ENCODE peak calls at places on chromosomes 3 and 15, in six cellular contexts. One of them, this sample, is unnamed. For H3K9me2, the result is how much of the 10 kb centered on the place peaks cover.

GRCh38 chr15:47718474-47719440 is 1.5 kb downstream of the SEMA6D start:
- DNase-seq in MM.1S: no peak
- DNase-seq in SK-N-SH: peak
- DNase-seq in PC-9: no peak
- DNase-seq in OCI-LY7: no peak
- DNase-seq in PC-3: peak
- DNase-seq in this sample: no peak

GRCh38 chr15:88178631-88179030 is 77.9 kb downstream of the NTRK3 start:
- DNase-seq in PC-9: no peak
- DNase-seq in SK-N-SH: no peak
- DNase-seq in MM.1S: peak
- DNase-seq in PC-3: no peak
- DNase-seq in OCI-LY7: peak
- DNase-seq in this sample: peak

GRCh38 chr3:182726258-182727142 is 66.8 kb upstream of the ATP11B start:
- DNase-seq in SK-N-SH: peak
- DNase-seq in OCI-LY7: no peak
- DNase-seq in PC-9: no peak
- DNase-seq in PC-3: no peak
- DNase-seq in MM.1S: no peak
- DNase-seq in this sample: no peak

GRCh38 chr3:89565098-89565497 is 457.7 kb downstream of the EPHA3 start:
- DNase-seq in MM.1S: no peak
- DNase-seq in PC-9: no peak
- DNase-seq in SK-N-SH: no peak
- DNase-seq in OCI-LY7: no peak
- DNase-seq in PC-3: peak
- DNase-seq in this sample: no peak

GRCh38 chr15:66102563-66103292 is 150.8 kb downstream of the MEGF11 start:
- DNase-seq in PC-9: no peak
- DNase-seq in OCI-LY7: no peak
- DNase-seq in SK-N-SH: no peak
- DNase-seq in MM.1S: no peak
- DNase-seq in PC-3: no peak
- DNase-seq in this sample: no peak

GRCh38 chr3:105523496-105523895 is 156.8 kb downstream of the ALCAM start:
- DNase-seq in PC-3: peak
- DNase-seq in PC-9: peak
- DNase-seq in MM.1S: no peak
- DNase-seq in OCI-LY7: no peak
- DNase-seq in SK-N-SH: no peak
- DNase-seq in this sample: no peak

GRCh38 chr15:37789881-37790280 is 144.6 kb upstream of the TMCO5A start:
- DNase-seq in OCI-LY7: no peak
- DNase-seq in PC-9: peak
- DNase-seq in SK-N-SH: no peak
- DNase-seq in MM.1S: no peak
- DNase-seq in PC-3: peak
- DNase-seq in this sample: no peak

GRCh38 chr15:78201281-78202190 is 32.8 kb downstream of the ACSBG1 start:
- DNase-seq in OCI-LY7: no peak
- DNase-seq in MM.1S: no peak
- DNase-seq in SK-N-SH: peak
- DNase-seq in PC-3: no peak
- DNase-seq in PC-9: no peak
- DNase-seq in this sample: no peak

GRCh38 chr15:68352401-68353062 is 75.0 kb downstream of the FEM1B start:
- DNase-seq in OCI-LY7: peak
- DNase-seq in PC-3: peak
- DNase-seq in MM.1S: no peak
- DNase-seq in PC-9: peak
- DNase-seq in SK-N-SH: no peak
- DNase-seq in this sample: no peak

GRCh38 chr3:17469520-17469919 is 272.9 kb downstream of the TBC1D5 start:
- DNase-seq in SK-N-SH: no peak
- DNase-seq in PC-3: peak
- DNase-seq in PC-9: no peak
- DNase-seq in OCI-LY7: no peak
- DNase-seq in MM.1S: no peak
- DNase-seq in this sample: no peak

GRCh38 chr3:115239717-115240116 is 92.6 kb upstream of the ZBTB20 start:
- DNase-seq in PC-3: peak
- DNase-seq in PC-9: peak
- DNase-seq in MM.1S: no peak
- DNase-seq in OCI-LY7: no peak
- DNase-seq in SK-N-SH: peak
- DNase-seq in this sample: no peak

GRCh38 chr3:99627062-99627826 is 11.2 kb upstream of the COL8A1 start:
- DNase-seq in PC-3: peak
- DNase-seq in PC-9: peak
- DNase-seq in SK-N-SH: no peak
- DNase-seq in MM.1S: peak
- DNase-seq in OCI-LY7: no peak
- DNase-seq in this sample: no peak

GRCh38 chr3:57896046-57896445 is 112.2 kb upstream of the FLNB start:
- DNase-seq in SK-N-SH: no peak
- DNase-seq in OCI-LY7: no peak
- DNase-seq in PC-3: no peak
- DNase-seq in PC-9: no peak
- DNase-seq in MM.1S: no peak
- DNase-seq in this sample: no peak

GRCh38 chr3:51385621-51386091 is 565 bp downstream of the MANF start:
- DNase-seq in PC-3: no peak
- DNase-seq in SK-N-SH: no peak
- DNase-seq in PC-9: peak
- DNase-seq in MM.1S: no peak
- DNase-seq in OCI-LY7: peak
- DNase-seq in this sample: peak

GRCh38 chr3:43539321-43539720 is 82.5 kb downstream of the ANO10 start:
- DNase-seq in OCI-LY7: no peak
- DNase-seq in MM.1S: no peak
- DNase-seq in SK-N-SH: no peak
- DNase-seq in PC-9: no peak
- DNase-seq in PC-3: no peak
- DNase-seq in this sample: no peak

GRCh38 chr3:123652346-123652984 is 67.6 kb upstream of the HACD2 start:
- DNase-seq in OCI-LY7: peak
- DNase-seq in PC-9: peak
- DNase-seq in MM.1S: peak
- DNase-seq in SK-N-SH: peak
- DNase-seq in PC-3: peak
- DNase-seq in this sample: peak

GRCh38 chr15:60093273-60094067 is 89.4 kb downstream of the FOXB1 start:
- DNase-seq in MM.1S: no peak
- DNase-seq in OCI-LY7: no peak
- DNase-seq in PC-9: peak
- DNase-seq in SK-N-SH: no peak
- DNase-seq in PC-3: no peak
- DNase-seq in this sample: no peak

GRCh38 chr3:46878796-46879436 is 1.4 kb downstream of the PTH1R start:
- DNase-seq in SK-N-SH: peak
- DNase-seq in MM.1S: no peak
- DNase-seq in PC-3: peak
- DNase-seq in PC-9: peak
- DNase-seq in OCI-LY7: no peak
- DNase-seq in this sample: no peak

GRCh38 chr3:159996018-159996417 is 7.4 kb downstream of the IL12A start:
- DNase-seq in PC-3: no peak
- DNase-seq in SK-N-SH: no peak
- DNase-seq in MM.1S: no peak
- DNase-seq in PC-9: no peak
- DNase-seq in OCI-LY7: no peak
- DNase-seq in this sample: no peak

DNA sequence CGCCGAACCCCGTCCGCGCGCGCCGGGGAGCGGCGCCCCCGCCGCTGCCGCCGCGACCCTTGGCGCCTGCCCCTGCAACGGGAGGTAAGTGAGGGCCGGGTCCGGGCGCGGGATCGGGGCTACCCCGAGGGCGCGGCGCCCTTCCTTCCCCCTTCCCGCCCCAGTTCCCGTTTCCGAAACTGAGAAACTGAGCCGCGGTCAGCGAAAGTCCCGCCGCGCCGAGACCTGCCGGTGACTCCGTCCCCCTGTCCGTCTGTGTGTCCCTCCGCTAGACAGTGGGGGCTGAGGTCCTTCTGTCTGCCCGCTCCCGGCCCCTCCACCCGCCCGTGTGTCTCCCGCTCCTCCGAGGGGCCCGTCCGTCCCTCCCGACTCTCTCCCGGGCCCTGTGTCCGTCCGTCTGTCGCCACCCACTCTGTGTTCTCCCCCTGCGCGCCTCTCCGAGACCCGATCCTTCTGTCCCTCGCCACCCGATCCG is 373 bp downstream of the PRKCD start:
- DNase-seq in SK-N-SH: no peak
- DNase-seq in OCI-LY7: peak
- DNase-seq in PC-9: no peak
- DNase-seq in MM.1S: peak
- DNase-seq in PC-3: no peak
- DNase-seq in this sample: peak
- H2AFZ ChIP-seq in SK-N-SH: peak
- H2AFZ ChIP-seq in OCI-LY7: no peak
- H2AFZ ChIP-seq in PC-9: peak
- H2AFZ ChIP-seq in MM.1S: peak
- H2AFZ ChIP-seq in PC-3: peak
- H2AFZ ChIP-seq in this sample: no peak

GRCh38 chr3:41163399-41163798 is 35.9 kb upstream of the CTNNB1 start:
- DNase-seq in PC-9: no peak
- DNase-seq in SK-N-SH: no peak
- DNase-seq in OCI-LY7: no peak
- DNase-seq in PC-3: no peak
- DNase-seq in MM.1S: no peak
- DNase-seq in this sample: no peak
- H3K9me2 ChIP-seq in PC-9: under half
- H3K9me2 ChIP-seq in SK-N-SH: under half
- H3K9me2 ChIP-seq in OCI-LY7: under half
- H3K9me2 ChIP-seq in PC-3: under half
- H3K9me2 ChIP-seq in MM.1S: under half
- H3K9me2 ChIP-seq in this sample: under half

DNA sequence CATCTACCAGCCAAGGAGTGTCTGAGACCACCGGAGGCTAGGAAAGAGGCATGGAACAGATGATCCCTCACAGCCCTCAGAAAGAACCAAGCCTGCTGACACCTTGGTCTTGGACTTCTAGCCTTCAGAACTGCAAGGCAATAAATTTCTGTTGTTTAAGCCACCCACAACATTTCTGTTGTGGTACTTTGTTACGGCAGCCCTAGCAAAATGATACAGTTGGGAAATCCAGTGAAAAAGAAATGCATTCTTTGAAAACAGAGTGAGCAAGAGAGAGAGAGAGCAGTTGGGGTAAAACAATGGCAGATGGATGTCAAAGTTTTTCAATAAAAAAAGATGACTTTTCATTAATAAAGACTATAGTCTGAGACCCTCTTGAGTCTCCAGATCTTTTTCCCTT is 219.4 kb downstream of the NFKBIZ start:
- DNase-seq in PC-3: no peak
- DNase-seq in PC-9: no peak
- DNase-seq in OCI-LY7: no peak
- DNase-seq in MM.1S: no peak
- DNase-seq in SK-N-SH: no peak
- DNase-seq in this sample: no peak
- H3K27ac ChIP-seq in PC-3: peak
- H3K27ac ChIP-seq in PC-9: no peak
- H3K27ac ChIP-seq in OCI-LY7: no peak
- H3K27ac ChIP-seq in MM.1S: no peak
- H3K27ac ChIP-seq in SK-N-SH: peak
- H3K27ac ChIP-seq in this sample: no peak

GRCh38 chr3:173894-174293 is 22.7 kb upstream of the CHL1 start:
- DNase-seq in PC-3: no peak
- DNase-seq in PC-9: no peak
- DNase-seq in OCI-LY7: no peak
- DNase-seq in SK-N-SH: no peak
- DNase-seq in MM.1S: peak
- DNase-seq in this sample: no peak
- H2AFZ ChIP-seq in PC-3: no peak
- H2AFZ ChIP-seq in PC-9: no peak
- H2AFZ ChIP-seq in OCI-LY7: no peak
- H2AFZ ChIP-seq in SK-N-SH: no peak
- H2AFZ ChIP-seq in MM.1S: peak
- H2AFZ ChIP-seq in this sample: peak